ENCODE peak calls at places on chromosomes 3 and 15, in six cellular contexts. H, B, Z, L, E and J are unnamed samples.

GRCh38 chr3:27195059-27195458 is 174.1 kb downstream of the NEK10 start:
- DNase-seq in H (no peak), B (no peak), Z (no peak), L (no peak), E (no peak), J (no peak)

GRCh38 chr15:90451215-90451850 is 63.3 kb downstream of the IQGAP1 start:
- DNase-seq in H (no peak), B (no peak), Z (no peak), L (no peak), E (no peak), J (no peak)

GRCh38 chr15:74725845-74726773 is 781 bp upstream of the CYP1A1 start:
- DNase-seq in H (no peak), B (peak), Z (no peak), L (no peak), E (no peak), J (no peak)

GRCh38 chr15:39040861-39041260 is 476.2 kb upstream of the RASGRP1 start:
- DNase-seq in H (no peak), B (no peak), Z (no peak), L (no peak), E (no peak), J (no peak)

GRCh38 chr15:92290359-92290992 is 103.2 kb upstream of the ST8SIA2 start:
- DNase-seq in H (no peak), B (no peak), Z (no peak), L (no peak), E (no peak), J (no peak)

GRCh38 chr15:92629276-92629974 is 26.1 kb downstream of the FAM174B start:
- DNase-seq in H (no peak), B (no peak), Z (no peak), L (no peak), E (no peak), J (no peak)

GRCh38 chr15:63218114-63218808 is 28.9 kb downstream of the RAB8B start:
- DNase-seq in H (peak), B (no peak), Z (no peak), L (no peak), E (no peak), J (no peak)

GRCh38 chr15:26201177-26201858 is 338.2 kb upstream of the ATP10A start:
- DNase-seq in H (no peak), B (no peak), Z (no peak), L (no peak), E (no peak), J (no peak)

GRCh38 chr3:186708983-186709679 is 8.0 kb upstream of the KNG1 start:
- DNase-seq in H (no peak), B (no peak), Z (no peak), L (no peak), E (no peak), J (no peak)

GRCh38 chr3:108486272-108486787 is 24.1 kb downstream of the MYH15 start:
- DNase-seq in H (no peak), B (no peak), Z (no peak), L (no peak), E (no peak), J (no peak)

GRCh38 chr3:27681249-27681748 is 40.8 kb downstream of the EOMES start:
- DNase-seq in H (peak), B (peak), Z (no peak), L (no peak), E (no peak), J (no peak)

GRCh38 chr3:66425032-66425431 is 75.8 kb downstream of the LRIG1 start:
- DNase-seq in H (no peak), B (no peak), Z (peak), L (no peak), E (no peak), J (no peak)

GRCh38 chr3:66427352-66427751 is 73.5 kb downstream of the LRIG1 start:
- DNase-seq in H (no peak), B (no peak), Z (no peak), L (no peak), E (no peak), J (no peak)

GRCh38 chr3:66423791-66424190 is 77.0 kb downstream of the LRIG1 start:
- DNase-seq in H (no peak), B (no peak), Z (no peak), L (no peak), E (no peak), J (no peak)

GRCh38 chr3:66426135-66426534 is 74.7 kb downstream of the LRIG1 start:
- DNase-seq in H (no peak), B (no peak), Z (no peak), L (no peak), E (no peak), J (no peak)

GRCh38 chr3:66425566-66425965 is 75.3 kb downstream of the LRIG1 start:
- DNase-seq in H (no peak), B (no peak), Z (no peak), L (no peak), E (no peak), J (no peak)
- H3K27ac ChIP-seq in H (no peak), B (no peak), Z (peak), L (peak), E (peak), J (peak)

GRCh38 chr3:110576962-110577361 is 494.7 kb upstream of the NECTIN3 start:
- DNase-seq in H (peak), B (no peak), Z (peak), L (no peak), E (no peak), J (no peak)
- H3K27ac ChIP-seq in H (peak), B (no peak), Z (peak), L (no peak), E (no peak), J (no peak)

DNA sequence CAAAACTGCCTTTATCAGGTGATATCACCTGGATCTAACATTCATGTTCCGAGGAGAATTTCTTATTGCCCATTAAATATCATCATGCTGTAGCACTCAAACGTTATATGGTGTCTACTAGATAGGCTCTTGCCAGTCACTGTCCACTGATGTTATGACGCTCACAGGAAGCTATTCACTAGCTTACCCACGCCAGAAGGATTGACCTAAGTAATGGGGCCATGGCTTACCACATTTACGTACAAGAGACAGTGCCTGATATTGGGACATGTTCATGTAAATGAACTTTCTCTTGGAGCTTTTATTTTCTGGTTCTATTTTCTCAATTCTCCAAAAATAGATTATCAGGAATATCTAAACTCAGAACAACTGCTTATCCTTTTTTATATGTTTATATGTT is 91.7 kb upstream of the NAALADL2 start:
- DNase-seq in H (no peak), B (no peak), Z (no peak), L (no peak), E (no peak), J (no peak)
- H3K27ac ChIP-seq in H (peak), B (no peak), Z (no peak), L (no peak), E (no peak), J (no peak)

DNA sequence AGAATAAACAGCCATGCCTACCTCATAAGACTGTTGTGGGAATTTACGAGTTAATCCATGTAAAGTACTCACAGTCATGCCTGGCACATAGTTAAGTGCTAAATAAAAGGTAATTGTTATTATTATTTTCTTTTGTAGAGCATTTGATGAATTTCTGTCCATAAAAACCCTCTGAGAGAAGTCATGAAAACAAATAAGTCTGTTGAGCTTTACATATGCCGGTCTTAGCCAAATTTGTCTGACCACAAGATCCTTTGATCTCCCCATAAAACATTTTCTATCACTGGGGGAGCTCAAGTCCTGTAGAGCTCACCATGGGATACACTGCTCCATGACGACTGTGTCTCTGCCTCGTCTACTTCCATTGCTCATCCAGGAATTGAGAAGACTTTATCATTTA is 114.0 kb downstream of the MAGI1 start:
- DNase-seq in H (no peak), B (no peak), Z (no peak), L (no peak), E (no peak), J (no peak)
- H3K27ac ChIP-seq in H (no peak), B (no peak), Z (no peak), L (peak), E (no peak), J (no peak)

DNA sequence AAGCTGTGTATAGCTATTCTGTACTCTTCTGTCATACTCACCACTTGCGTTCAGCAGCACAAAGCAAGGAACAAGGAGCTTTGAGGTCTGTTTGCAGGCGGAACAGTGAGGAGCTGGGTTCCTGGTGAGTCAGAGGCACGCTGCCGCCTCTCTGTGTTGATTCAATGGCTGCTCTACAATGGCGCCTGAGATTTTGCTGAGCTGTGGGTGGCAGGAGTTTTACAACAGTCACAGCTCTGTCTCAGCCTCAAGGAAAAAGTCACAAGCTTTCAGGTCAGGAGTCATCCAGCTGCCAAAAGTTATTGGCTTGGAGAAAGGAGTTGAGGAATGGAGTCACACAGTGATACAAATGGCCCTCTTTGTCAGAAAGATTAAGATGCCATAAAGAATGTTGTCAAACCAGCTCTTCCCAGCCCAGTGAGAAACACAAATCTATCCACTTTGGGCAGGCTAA is 98.1 kb downstream of the SSR3 start:
- DNase-seq in H (peak), B (no peak), Z (no peak), L (peak), E (no peak), J (peak)
- H3K27ac ChIP-seq in H (peak), B (peak), Z (no peak), L (peak), E (peak), J (no peak)

GRCh38 chr15:68517285-68517711 is 61.5 kb upstream of the CORO2B start:
- DNase-seq in H (no peak), B (no peak), Z (no peak), L (no peak), E (no peak), J (no peak)
- H3K27ac ChIP-seq in H (no peak), B (no peak), Z (peak), L (peak), E (no peak), J (no peak)

GRCh38 chr15:98792117-98792516 is 143.8 kb downstream of the IGF1R start:
- DNase-seq in H (no peak), B (no peak), Z (no peak), L (no peak), E (no peak), J (no peak)

GRCh38 chr15:98796685-98797084 is 148.3 kb downstream of the IGF1R start:
- DNase-seq in H (no peak), B (no peak), Z (no peak), L (no peak), E (no peak), J (no peak)

GRCh38 chr15:98795980-98796379 is 147.6 kb downstream of the IGF1R start:
- DNase-seq in H (no peak), B (no peak), Z (no peak), L (no peak), E (no peak), J (no peak)

GRCh38 chr15:98794211-98794610 is 145.9 kb downstream of the IGF1R start:
- DNase-seq in H (no peak), B (no peak), Z (no peak), L (no peak), E (no peak), J (no peak)

GRCh38 chr15:98794754-98795153 is 146.4 kb downstream of the IGF1R start:
- DNase-seq in H (no peak), B (no peak), Z (peak), L (no peak), E (no peak), J (no peak)
- H3K27ac ChIP-seq in H (no peak), B (no peak), Z (peak), L (no peak), E (no peak), J (no peak)

DNA sequence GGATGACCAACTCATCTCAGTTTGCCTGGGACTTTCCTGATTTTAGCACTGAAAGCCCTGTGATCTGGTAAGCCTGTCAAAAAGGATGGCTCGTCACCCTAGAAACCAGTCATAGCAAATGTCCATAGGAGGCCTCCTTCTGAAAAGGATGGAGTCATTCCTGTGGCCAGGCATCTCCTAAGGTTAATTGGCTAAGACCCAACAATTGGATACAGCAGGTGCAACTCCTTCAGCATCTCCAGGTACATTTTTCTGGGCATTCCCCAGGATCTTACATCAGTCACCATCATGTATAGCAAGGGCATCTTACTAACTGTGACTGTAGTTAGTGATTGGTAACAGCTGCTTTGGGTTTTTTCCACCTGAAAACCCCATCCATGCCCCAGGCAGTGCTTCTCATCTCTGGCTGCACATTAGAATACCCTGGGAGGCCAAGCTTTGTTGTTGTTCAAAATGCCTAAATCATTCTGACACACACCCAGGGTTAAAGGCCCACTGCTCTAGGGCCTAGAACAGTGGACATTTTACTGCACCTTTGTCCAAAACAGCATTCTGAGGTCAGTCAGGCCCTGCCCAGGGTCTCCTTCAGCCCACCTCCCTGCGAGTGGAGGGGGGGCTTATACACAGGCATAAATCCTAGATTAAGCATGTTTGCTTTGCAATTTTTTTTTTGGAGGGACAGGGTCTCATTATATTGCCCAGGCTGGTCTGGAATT is 28.3 kb upstream of the GALNT15 start:
- DNase-seq in H (no peak), B (no peak), Z (no peak), L (no peak), E (no peak), J (no peak)
- H3K27ac ChIP-seq in H (peak), B (no peak), Z (no peak), L (no peak), E (no peak), J (no peak)

DNA sequence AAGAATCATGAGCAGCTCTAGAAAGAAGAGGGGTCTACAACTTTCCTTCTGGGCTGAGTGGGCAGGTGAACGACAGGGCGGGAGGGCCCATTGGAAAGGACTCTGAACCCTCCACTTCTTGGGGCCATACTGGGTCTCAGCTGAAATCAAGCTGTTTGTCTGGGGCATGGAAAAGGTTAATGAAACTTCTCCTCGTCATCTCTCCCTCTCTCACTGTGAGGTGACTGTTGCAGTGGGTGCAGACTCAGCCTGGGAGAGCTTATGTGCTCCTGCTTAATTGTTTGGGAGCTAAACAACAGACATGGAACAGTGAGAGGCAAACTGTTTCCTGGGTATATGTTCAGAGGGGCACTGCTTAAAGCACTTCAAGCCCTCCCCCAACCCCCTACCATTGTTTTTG is 444.8 kb upstream of the TBL1XR1 start:
- DNase-seq in H (no peak), B (no peak), Z (no peak), L (no peak), E (no peak), J (no peak)
- H3K27ac ChIP-seq in H (no peak), B (no peak), Z (no peak), L (no peak), E (no peak), J (peak)

GRCh38 chr3:30687930-30688570 is 81.6 kb downstream of the TGFBR2 start:
- DNase-seq in H (no peak), B (no peak), Z (no peak), L (no peak), E (no peak), J (no peak)
- H3K27ac ChIP-seq in H (peak), B (no peak), Z (peak), L (peak), E (peak), J (no peak)